ENCODE peak calls at places on chromosomes 13 and 19, in nine cellular contexts. U is GM20000, A is kidney, Q is NB4, G is cardiac fibroblast, R is lung, C is Peyer's patch, X is stomach, J is PC-3. B is an unnamed sample.

GRCh38 chr13:106471957-106472543 is 63.4 kb downstream of the EFNB2 start:
- DNase-seq in U (no peak), A (no peak), Q (no peak), G (peak), R (peak), C (peak), X (peak), J (peak), B (no peak)

GRCh38 chr13:70023506-70023905 is 84.1 kb upstream of the ATXN8OS start:
- DNase-seq in U (no peak), A (no peak), Q (no peak), G (no peak), R (no peak), C (no peak), X (no peak), J (no peak), B (no peak)

GRCh38 chr13:30745917-30746686 is 10.8 kb downstream of the ALOX5AP start:
- DNase-seq in U (no peak), A (no peak), Q (peak), G (peak), R (no peak), C (peak), X (no peak), J (no peak), B (no peak)

GRCh38 chr19:1232231-1232637 is 5.6 kb downstream of the CBARP start:
- DNase-seq in U (no peak), A (no peak), Q (no peak), G (no peak), R (no peak), C (no peak), X (no peak), J (no peak), B (no peak)

GRCh38 chr13:110248449-110249143 is 58.4 kb downstream of the COL4A1 start:
- DNase-seq in U (no peak), A (no peak), Q (no peak), G (no peak), R (peak), C (no peak), X (no peak), J (no peak), B (no peak)

GRCh38 chr19:38139122-38139521 is 84.9 kb downstream of the DPF1 start:
- DNase-seq in U (no peak), A (no peak), Q (no peak), G (no peak), R (no peak), C (no peak), X (no peak), J (no peak), B (no peak)

GRCh38 chr19:42846597-42846996 is 32.9 kb downstream of the PSG1 start:
- DNase-seq in U (no peak), A (no peak), Q (no peak), G (no peak), R (no peak), C (no peak), X (no peak), J (no peak), B (no peak)

GRCh38 chr13:34172048-34172447 is 354.1 kb downstream of the RFC3 start:
- DNase-seq in U (no peak), A (no peak), Q (no peak), G (peak), R (no peak), C (no peak), X (no peak), J (peak), B (no peak)

GRCh38 chr13:26200811-26201210 is 21.3 kb downstream of the RNF6 start:
- DNase-seq in U (no peak), A (no peak), Q (no peak), G (no peak), R (no peak), C (no peak), X (no peak), J (no peak), B (no peak)

GRCh38 chr13:23506071-23506820 is 64.0 kb upstream of the TNFRSF19 start:
- DNase-seq in U (no peak), A (no peak), Q (no peak), G (peak), R (no peak), C (no peak), X (no peak), J (no peak), B (no peak)

GRCh38 chr13:76773695-76774094 is 112.5 kb downstream of the KCTD12 start:
- DNase-seq in U (no peak), A (no peak), Q (no peak), G (no peak), R (no peak), C (no peak), X (no peak), J (no peak), B (no peak)

GRCh38 chr19:48644839-48645651 is 942 bp downstream of the CA11 start:
- DNase-seq in U (peak), A (peak), Q (peak), G (peak), R (peak), C (peak), X (peak), J (peak), B (peak)

GRCh38 chr13:30892966-30893365 is 13.1 kb upstream of the MEDAG start:
- DNase-seq in U (no peak), A (no peak), Q (peak), G (peak), R (no peak), C (no peak), X (no peak), J (peak), B (no peak)

GRCh38 chr13:110819203-110820014 is 95.5 kb downstream of the ANKRD10 start:
- DNase-seq in U (peak), A (peak), Q (peak), G (peak), R (peak), C (peak), X (peak), J (peak), B (peak)

GRCh38 chr19:8168537-8168936 is 19.1 kb upstream of the FBN3 start:
- DNase-seq in U (no peak), A (no peak), Q (no peak), G (no peak), R (no peak), C (no peak), X (no peak), J (no peak), B (no peak)

GRCh38 chr13:45021250-45021649 is 31.9 kb downstream of the GPALPP1 start:
- DNase-seq in U (no peak), A (no peak), Q (no peak), G (no peak), R (no peak), C (no peak), X (no peak), J (no peak), B (no peak)

GRCh38 chr13:109816979-109817275 is 30.5 kb upstream of the IRS2 start:
- DNase-seq in U (no peak), A (no peak), Q (no peak), G (peak), R (no peak), C (no peak), X (no peak), J (peak), B (no peak)

GRCh38 chr19:19644054-19644388 is 564 bp upstream of the GMIP start:
- DNase-seq in U (no peak), A (no peak), Q (no peak), G (no peak), R (no peak), C (no peak), X (no peak), J (no peak), B (no peak)
- TF ChIP-seq CTCF in U (no peak), A (no peak), Q (no peak), G (no peak), R (no peak), C (no peak), X (no peak), J (peak), B (no peak)

GRCh38 chr19:34430738-34431625 is 2.8 kb downstream of the UBA2 start:
- DNase-seq in U (peak), A (no peak), Q (peak), G (peak), R (no peak), C (no peak), X (no peak), J (peak), B (peak)
- TF ChIP-seq CTCF in U (peak), A (peak), Q (peak), G (peak), R (peak), C (peak), X (peak), J (peak), B (peak)

GRCh38 chr13:95564948-95565347 is 12.4 kb downstream of the CLDN10 start:
- DNase-seq in U (no peak), A (no peak), Q (peak), G (peak), R (no peak), C (no peak), X (no peak), J (peak), B (no peak)

GRCh38 chr13:95559100-95559499 is 6.6 kb downstream of the CLDN10 start:
- DNase-seq in U (no peak), A (no peak), Q (no peak), G (no peak), R (no peak), C (no peak), X (no peak), J (peak), B (no peak)

GRCh38 chr13:95568131-95568530 is 15.6 kb downstream of the CLDN10 start:
- DNase-seq in U (no peak), A (no peak), Q (no peak), G (no peak), R (no peak), C (no peak), X (no peak), J (no peak), B (no peak)

GRCh38 chr13:95560387-95560786 is 7.9 kb downstream of the CLDN10 start:
- DNase-seq in U (no peak), A (no peak), Q (no peak), G (no peak), R (no peak), C (no peak), X (no peak), J (no peak), B (no peak)

GRCh38 chr13:95564091-95564490 is 11.6 kb downstream of the CLDN10 start:
- DNase-seq in U (no peak), A (no peak), Q (no peak), G (peak), R (no peak), C (no peak), X (no peak), J (no peak), B (no peak)
- TF ChIP-seq CTCF in U (no peak), A (no peak), Q (no peak), G (peak), R (no peak), C (no peak), X (no peak), J (peak), B (no peak)

GRCh38 chr19:46471116-46471733 is at the start of gene PNMA8A:
- DNase-seq in U (peak), A (peak), Q (no peak), G (peak), R (peak), C (peak), X (peak), J (no peak), B (no peak)
- TF ChIP-seq CTCF in U (no peak), A (no peak), Q (no peak), G (no peak), R (no peak), C (no peak), X (no peak), J (no peak), B (no peak)

DNA sequence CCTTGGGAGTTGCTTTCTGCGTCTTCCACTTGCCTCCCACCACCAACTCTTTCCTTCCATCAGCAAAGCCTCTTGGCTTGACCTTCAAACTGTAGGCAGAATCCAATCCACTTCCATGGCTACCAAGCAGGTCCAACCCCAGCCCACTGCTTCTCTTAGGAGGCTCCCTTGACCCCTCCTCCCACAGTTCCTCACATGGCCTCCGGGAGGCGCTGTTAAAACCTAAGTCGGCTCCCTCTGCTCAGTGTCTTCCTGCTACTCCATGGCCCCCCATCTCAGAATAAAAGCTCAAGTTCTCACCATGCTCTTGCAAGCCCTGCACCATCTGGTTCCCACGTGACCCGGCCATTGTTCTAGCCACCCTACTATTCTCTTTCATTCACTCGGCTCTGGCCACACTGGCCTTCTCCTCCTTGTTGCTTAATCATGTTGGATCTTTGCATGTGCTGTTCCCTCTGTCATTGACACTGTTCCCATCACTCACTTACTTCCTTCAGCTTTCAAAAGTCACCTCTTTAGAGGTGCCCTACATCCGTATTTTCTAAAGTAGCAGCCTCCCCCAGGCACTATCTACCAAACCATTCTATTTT is 7.5 kb downstream of the IZUMO2 start:
- DNase-seq in U (no peak), A (no peak), Q (no peak), G (no peak), R (no peak), C (no peak), X (no peak), J (no peak), B (no peak)
- TF ChIP-seq CTCF in U (no peak), A (no peak), Q (peak), G (no peak), R (no peak), C (no peak), X (no peak), J (peak), B (peak)

GRCh38 chr13:48783181-48783630 is 129.5 kb downstream of the CYSLTR2 start:
- DNase-seq in U (no peak), A (peak), Q (peak), G (peak), R (peak), C (peak), X (peak), J (peak), B (no peak)
- TF ChIP-seq CTCF in U (no peak), A (no peak), Q (peak), G (no peak), R (no peak), C (no peak), X (no peak), J (no peak), B (no peak)

DNA sequence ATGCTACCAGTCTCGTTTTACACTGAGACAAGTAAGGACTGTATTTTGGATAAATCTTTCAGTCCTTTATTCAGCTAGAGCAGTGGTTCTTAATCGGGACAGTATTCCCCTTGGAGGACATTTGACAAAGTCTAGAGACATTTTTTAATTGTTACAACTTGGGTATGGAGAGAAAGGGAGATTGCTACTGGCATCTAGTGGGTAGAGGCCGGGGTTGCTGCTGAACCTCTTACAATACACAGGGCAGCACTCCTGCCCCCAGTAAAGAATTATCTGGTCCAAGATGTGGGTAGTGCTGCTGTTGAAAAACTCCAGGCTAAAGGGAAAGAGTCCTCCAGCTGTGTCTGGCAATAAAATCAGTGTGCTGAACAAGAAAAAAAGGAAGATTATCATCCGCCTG is 334.8 kb downstream of the SLC7A1 start:
- DNase-seq in U (no peak), A (no peak), Q (peak), G (peak), R (no peak), C (no peak), X (no peak), J (no peak), B (no peak)
- TF ChIP-seq CTCF in U (no peak), A (no peak), Q (peak), G (no peak), R (no peak), C (no peak), X (no peak), J (no peak), B (peak)

GRCh38 chr19:34244611-34245299 is 9.6 kb upstream of the GARRE1 start:
- DNase-seq in U (no peak), A (no peak), Q (peak), G (no peak), R (no peak), C (no peak), X (no peak), J (no peak), B (no peak)

GRCh38 chr19:34243876-34244578 is 10.3 kb upstream of the GARRE1 start:
- DNase-seq in U (no peak), A (no peak), Q (peak), G (no peak), R (no peak), C (no peak), X (no peak), J (no peak), B (no peak)

GRCh38 chr19:34237939-34238338 is 16.4 kb upstream of the GARRE1 start:
- DNase-seq in U (no peak), A (no peak), Q (no peak), G (no peak), R (no peak), C (no peak), X (no peak), J (no peak), B (no peak)

GRCh38 chr19:34237283-34237682 is 17.1 kb upstream of the GARRE1 start:
- DNase-seq in U (no peak), A (no peak), Q (no peak), G (no peak), R (no peak), C (no peak), X (no peak), J (no peak), B (no peak)

DNA sequence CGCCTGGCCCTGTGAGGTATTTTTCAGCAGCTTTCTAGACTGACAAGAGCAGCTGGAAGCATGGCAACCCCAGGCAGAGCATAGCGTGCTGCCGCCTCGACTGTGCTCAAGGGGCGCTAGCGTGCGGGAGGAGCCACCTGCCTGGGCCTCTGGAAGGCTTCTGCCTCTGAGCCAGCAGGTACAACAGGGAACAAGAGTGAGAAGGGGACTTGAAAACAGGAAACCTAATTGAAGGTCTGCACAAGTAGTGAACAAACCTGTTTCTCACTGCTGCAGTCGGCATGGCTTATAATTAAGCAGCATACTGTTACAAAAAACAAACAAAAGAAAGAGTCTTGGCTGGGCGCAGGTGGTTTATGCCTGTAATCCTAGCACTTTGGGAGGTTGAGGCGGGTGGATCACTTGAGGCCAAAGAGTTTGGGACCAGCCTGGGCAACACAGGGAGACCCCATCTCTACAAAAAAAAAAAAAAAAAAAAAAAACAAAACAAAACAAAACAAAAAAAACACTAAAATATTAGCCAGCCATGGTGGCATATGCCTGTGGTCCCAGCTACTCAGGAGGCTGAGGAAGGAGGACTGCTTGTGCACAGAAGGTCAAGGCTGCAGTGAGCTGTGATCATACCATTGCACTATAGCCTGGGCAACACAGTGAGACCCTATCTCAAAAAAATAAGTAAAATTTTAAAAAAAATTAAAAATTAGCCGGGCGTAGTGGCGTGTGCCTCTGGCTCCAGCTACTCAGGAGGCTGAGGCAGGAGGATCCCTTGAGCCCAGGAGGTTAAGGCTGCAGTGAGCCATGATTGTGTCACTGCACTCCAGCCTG is 12.6 kb upstream of the GARRE1 start:
- DNase-seq in U (no peak), A (no peak), Q (peak), G (no peak), R (peak), C (peak), X (peak), J (peak), B (no peak)
- TF ChIP-seq CTCF in U (no peak), A (peak), Q (no peak), G (no peak), R (no peak), C (no peak), X (peak), J (peak), B (peak)

GRCh38 chr13:98142427-98143156 is at the start of gene FARP1:
- DNase-seq in U (peak), A (peak), Q (peak), G (peak), R (peak), C (peak), X (peak), J (peak), B (peak)

GRCh38 chr13:98143601-98144500 is 957 bp downstream of the FARP1 start:
- DNase-seq in U (peak), A (no peak), Q (peak), G (peak), R (no peak), C (no peak), X (no peak), J (peak), B (peak)

GRCh38 chr13:98143157-98143553 is 261 bp downstream of the FARP1 start:
- DNase-seq in U (no peak), A (peak), Q (no peak), G (no peak), R (no peak), C (no peak), X (no peak), J (no peak), B (peak)

GRCh38 chr13:98141938-98142426 is 912 bp upstream of the FARP1 start:
- DNase-seq in U (no peak), A (no peak), Q (peak), G (no peak), R (peak), C (no peak), X (peak), J (no peak), B (no peak)

DNA sequence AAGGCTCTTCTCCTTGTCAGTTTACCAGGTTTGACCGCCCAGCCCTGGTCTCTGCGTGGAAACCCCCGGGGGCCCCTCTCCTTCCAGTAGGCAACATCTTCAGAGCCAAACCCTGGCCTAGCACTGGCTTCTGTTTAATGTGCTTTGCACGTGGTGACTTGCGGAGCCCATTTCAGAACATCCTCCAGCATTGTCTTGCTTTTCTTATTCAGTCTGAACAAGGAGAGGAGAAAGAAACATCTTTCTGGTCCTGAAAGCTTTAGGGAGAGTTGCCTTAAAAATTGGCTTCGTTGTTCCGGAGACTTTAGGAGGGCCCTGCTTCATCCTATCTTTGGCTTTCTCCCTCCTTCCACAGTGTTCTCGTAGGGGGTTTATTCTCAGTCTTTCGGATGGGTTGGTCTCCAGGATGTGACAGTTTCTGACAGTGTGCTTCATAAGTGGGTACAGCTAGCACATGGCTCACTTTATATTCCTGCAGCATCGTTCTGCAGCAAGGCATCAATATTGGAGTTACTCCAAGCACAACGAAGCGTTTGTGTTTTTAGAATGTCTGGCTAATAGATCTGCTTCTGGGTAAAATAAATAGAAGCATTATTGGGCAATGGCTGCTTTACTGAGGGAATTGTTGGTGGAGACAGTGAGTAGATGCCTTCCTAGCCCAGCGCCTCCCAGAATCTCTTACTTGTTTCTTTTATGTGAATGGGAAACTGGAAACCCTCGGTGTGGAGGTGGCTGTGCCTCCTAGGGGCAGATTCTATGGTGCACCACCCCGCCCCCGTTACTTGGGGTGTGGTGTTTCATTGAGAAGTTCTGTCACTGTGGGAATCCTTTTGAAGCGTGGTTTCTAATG is 1.8 kb downstream of the FARP1 start:
- DNase-seq in U (no peak), A (no peak), Q (no peak), G (peak), R (no peak), C (no peak), X (no peak), J (peak), B (no peak)
- TF ChIP-seq CTCF in U (no peak), A (peak), Q (no peak), G (peak), R (no peak), C (no peak), X (no peak), J (peak), B (no peak)